ENCODE peak calls at places on chromosome 15, in five cellular contexts. T is NCI-H460; Z is HCT116; M is activated T-cell treated with anti-CD3 and anti-CD28 coated beads, Interleukin-2, amount 50 U/mL, for 4 hours; O is DMS153. Q is an unnamed sample.

GRCh38 chr15:78067328-78068241 is 9.9 kb downstream of the TBC1D2B start:
- DNase-seq in O (no peak), Z (no peak), T (no peak), M (no peak), Q (peak; percentile 25)

GRCh38 chr15:34154725-34155204 is 52.9 kb downstream of the PGBD4 start:
- DNase-seq in Z (peak; percentile 72), M (no peak), O (no peak), T (no peak), Q (peak; percentile 47)

GRCh38 chr15:92882697-92883642 is 17.2 kb upstream of the CHD2 start:
- DNase-seq in M (peak; percentile 12), T (no peak), O (no peak), Z (no peak), Q (peak; percentile 50)

GRCh38 chr15:75446146-75446545 is 5.3 kb downstream of the SIN3A start:
- DNase-seq in O (no peak), T (no peak), Z (no peak), M (no peak), Q (no peak)

GRCh38 chr15:74832826-74833225 is 6.4 kb downstream of the CPLX3 start:
- DNase-seq in O (no peak), M (no peak), Z (no peak), T (no peak), Q (no peak)

GRCh38 chr15:73786518-73786917 is 33.4 kb upstream of the INSYN1 start:
- DNase-seq in O (no peak), T (no peak), Z (no peak), M (no peak), Q (no peak)

GRCh38 chr15:48856947-48857346 is 21.0 kb upstream of the EID1 start:
- DNase-seq in M (no peak), O (no peak), T (no peak), Z (no peak), Q (no peak)

GRCh38 chr15:29596266-29596665 is 226.0 kb downstream of the TJP1 start:
- DNase-seq in T (no peak), O (no peak), M (no peak), Z (peak; percentile 4), Q (no peak)

GRCh38 chr15:22911306-22911705 is 68.9 kb downstream of the CYFIP1 start:
- DNase-seq in T (no peak), Z (no peak), O (no peak), M (no peak), Q (no peak)

GRCh38 chr15:93029613-93030429 is 59.2 kb downstream of the RGMA start:
- DNase-seq in Z (no peak), T (no peak), M (no peak), O (no peak), Q (peak; percentile 17)

GRCh38 chr15:100114100-100114499 is 227.7 kb downstream of the ADAMTS17 start:
- DNase-seq in O (peak; percentile 0), Z (no peak), T (no peak), M (no peak), Q (no peak)

GRCh38 chr15:48617619-48618018 is 27.9 kb downstream of the FBN1 start:
- DNase-seq in Z (no peak), M (no peak), O (no peak), T (no peak), Q (no peak)

GRCh38 chr15:33007295-33007855 is 187.1 kb downstream of the FMN1 start:
- DNase-seq in O (no peak), T (peak; percentile 29), M (no peak), Z (peak; percentile 35), Q (no peak)

GRCh38 chr15:92714071-92714456 is 58.5 kb upstream of the FAM174B start:
- DNase-seq in O (no peak), M (no peak), T (no peak), Z (no peak), Q (no peak)

GRCh38 chr15:57640935-57641682 is 49.4 kb downstream of the MYZAP start:
- DNase-seq in M (no peak), T (peak; percentile 19), O (no peak), Z (no peak), Q (peak; percentile 16)

GRCh38 chr15:63090502-63091286 is 31.0 kb upstream of the LACTB start:
- DNase-seq in Z (no peak), O (no peak), T (no peak), M (no peak), Q (no peak)